ENCODE peak calls at places on chromosomes 11 and 22, in five cellular contexts. One of them, this sample, is unnamed.

GRCh38 chr11:71202966-71203365 is 49.4 kb downstream of the SHANK2 start:
- DNase-seq in endodermal cell: no peak
- DNase-seq in psoas muscle: no peak
- DNase-seq in left ventricle myocardium inferior: no peak
- DNase-seq in suprapubic skin: no peak
- DNase-seq in this sample: no peak

GRCh38 chr11:64864473-64865285 is 13.7 kb downstream of the EHD1 start:
- DNase-seq in left ventricle myocardium inferior: peak; percentile 75
- DNase-seq in suprapubic skin: no peak
- DNase-seq in psoas muscle: peak; percentile 80
- DNase-seq in endodermal cell: no peak
- DNase-seq in this sample: peak; percentile 61

GRCh38 chr11:133366088-133366487 is 166.2 kb downstream of the OPCML start:
- DNase-seq in left ventricle myocardium inferior: no peak
- DNase-seq in endodermal cell: no peak
- DNase-seq in suprapubic skin: no peak
- DNase-seq in psoas muscle: no peak
- DNase-seq in this sample: no peak

GRCh38 chr11:8086001-8086479 is 5.0 kb downstream of the TUB start:
- DNase-seq in suprapubic skin: no peak
- DNase-seq in psoas muscle: no peak
- DNase-seq in endodermal cell: no peak
- DNase-seq in left ventricle myocardium inferior: no peak
- DNase-seq in this sample: no peak

GRCh38 chr22:44988671-44989070 is 21.1 kb downstream of the PHF21B start:
- DNase-seq in endodermal cell: no peak
- DNase-seq in psoas muscle: no peak
- DNase-seq in suprapubic skin: no peak
- DNase-seq in left ventricle myocardium inferior: no peak
- DNase-seq in this sample: no peak

GRCh38 chr11:83467841-83468240 is 181.7 kb upstream of the CCDC90B start:
- DNase-seq in endodermal cell: no peak
- DNase-seq in left ventricle myocardium inferior: no peak
- DNase-seq in psoas muscle: no peak
- DNase-seq in suprapubic skin: no peak
- DNase-seq in this sample: no peak

GRCh38 chr11:66081505-66081904 is 11.4 kb downstream of the PACS1 start:
- DNase-seq in suprapubic skin: peak; percentile 75
- DNase-seq in psoas muscle: no peak
- DNase-seq in left ventricle myocardium inferior: peak; percentile 41
- DNase-seq in endodermal cell: no peak
- DNase-seq in this sample: peak; percentile 83

GRCh38 chr11:62930157-62930556 is 9.0 kb upstream of the CHRM1 start:
- DNase-seq in endodermal cell: peak; percentile 43
- DNase-seq in psoas muscle: no peak
- DNase-seq in left ventricle myocardium inferior: no peak
- DNase-seq in suprapubic skin: no peak
- DNase-seq in this sample: no peak

GRCh38 chr22:30614268-30614667 is 7.3 kb downstream of the TCN2 start:
- DNase-seq in suprapubic skin: no peak
- DNase-seq in endodermal cell: no peak
- DNase-seq in left ventricle myocardium inferior: no peak
- DNase-seq in psoas muscle: no peak
- DNase-seq in this sample: no peak

GRCh38 chr11:93519179-93519578 is 24.0 kb downstream of the SMCO4 start:
- DNase-seq in psoas muscle: no peak
- DNase-seq in endodermal cell: no peak
- DNase-seq in suprapubic skin: no peak
- DNase-seq in left ventricle myocardium inferior: no peak
- DNase-seq in this sample: no peak

GRCh38 chr11:60498399-60498798 is 5.8 kb downstream of the MS4A12 start:
- DNase-seq in endodermal cell: peak; percentile 55
- DNase-seq in suprapubic skin: no peak
- DNase-seq in left ventricle myocardium inferior: no peak
- DNase-seq in psoas muscle: no peak
- DNase-seq in this sample: no peak

GRCh38 chr11:60504219-60504618 is 11.0 kb upstream of the MS4A13 start:
- DNase-seq in left ventricle myocardium inferior: no peak
- DNase-seq in suprapubic skin: no peak
- DNase-seq in psoas muscle: no peak
- DNase-seq in endodermal cell: no peak
- DNase-seq in this sample: no peak

GRCh38 chr11:60500276-60500935 is 7.8 kb downstream of the MS4A12 start:
- DNase-seq in psoas muscle: no peak
- DNase-seq in left ventricle myocardium inferior: no peak
- DNase-seq in endodermal cell: no peak
- DNase-seq in suprapubic skin: no peak
- DNase-seq in this sample: no peak

GRCh38 chr11:60502221-60502775 is 9.7 kb downstream of the MS4A12 start:
- DNase-seq in psoas muscle: no peak
- DNase-seq in suprapubic skin: no peak
- DNase-seq in endodermal cell: no peak
- DNase-seq in left ventricle myocardium inferior: no peak
- DNase-seq in this sample: no peak

DNA sequence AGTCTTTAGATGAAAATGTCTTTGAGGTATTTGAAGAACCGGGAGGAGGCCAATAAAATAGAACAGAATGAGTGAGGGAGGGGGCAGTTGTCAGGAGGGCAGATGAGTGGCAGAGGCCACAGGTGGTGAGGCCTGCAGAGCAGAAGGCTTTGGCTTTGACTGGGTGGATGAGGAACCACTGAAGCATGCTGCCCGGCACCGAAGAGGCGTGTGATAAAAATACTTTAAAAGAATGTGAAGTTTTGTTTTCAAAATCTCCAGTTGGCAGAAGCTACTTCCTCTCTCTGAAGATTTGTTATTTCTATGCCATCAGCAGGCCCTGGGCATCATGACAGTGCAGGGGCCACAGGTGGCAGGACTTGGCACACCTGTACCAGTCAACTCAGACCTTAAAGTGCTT is 6.3 kb downstream of the MS4A12 start:
- DNase-seq in endodermal cell: no peak
- DNase-seq in suprapubic skin: no peak
- DNase-seq in left ventricle myocardium inferior: no peak
- DNase-seq in psoas muscle: no peak
- DNase-seq in this sample: no peak
- H3K27ac ChIP-seq in endodermal cell: no peak overlapping the region
- H3K27ac ChIP-seq in suprapubic skin: no peak overlapping the region
- H3K27ac ChIP-seq in left ventricle myocardium inferior: no peak overlapping the region
- H3K27ac ChIP-seq in psoas muscle: no peak overlapping the region
- H3K27ac ChIP-seq in this sample: no peak overlapping the region

GRCh38 chr11:78731008-78731407 is 156.3 kb upstream of the NARS2 start:
- DNase-seq in endodermal cell: no peak
- DNase-seq in psoas muscle: no peak
- DNase-seq in left ventricle myocardium inferior: no peak
- DNase-seq in suprapubic skin: no peak
- DNase-seq in this sample: no peak
- H3K27ac ChIP-seq in endodermal cell: no peak overlapping the region
- H3K27ac ChIP-seq in psoas muscle: no peak overlapping the region
- H3K27ac ChIP-seq in left ventricle myocardium inferior: no peak overlapping the region
- H3K27ac ChIP-seq in suprapubic skin: no peak overlapping the region
- H3K27ac ChIP-seq in this sample: no peak overlapping the region

GRCh38 chr11:112761911-112762685 is 199.1 kb upstream of the NCAM1 start:
- DNase-seq in suprapubic skin: no peak
- DNase-seq in left ventricle myocardium inferior: no peak
- DNase-seq in endodermal cell: no peak
- DNase-seq in psoas muscle: no peak
- DNase-seq in this sample: no peak
- H3K27ac ChIP-seq in suprapubic skin: no peak overlapping the region
- H3K27ac ChIP-seq in left ventricle myocardium inferior: peak overlapping the region; percentile 51
- H3K27ac ChIP-seq in endodermal cell: no peak overlapping the region
- H3K27ac ChIP-seq in psoas muscle: no peak overlapping the region
- H3K27ac ChIP-seq in this sample: no peak overlapping the region

GRCh38 chr22:42842658-42843370 is 14.3 kb downstream of the ARFGAP3 start:
- DNase-seq in suprapubic skin: no peak
- DNase-seq in endodermal cell: peak; percentile 26
- DNase-seq in left ventricle myocardium inferior: no peak
- DNase-seq in psoas muscle: no peak
- DNase-seq in this sample: no peak
- H3K27ac ChIP-seq in suprapubic skin: no peak overlapping the region
- H3K27ac ChIP-seq in endodermal cell: no peak overlapping the region
- H3K27ac ChIP-seq in left ventricle myocardium inferior: no peak overlapping the region
- H3K27ac ChIP-seq in psoas muscle: no peak overlapping the region
- H3K27ac ChIP-seq in this sample: no peak overlapping the region

GRCh38 chr22:22789233-22789921 is 98.2 kb upstream of the IGLL5 start:
- DNase-seq in psoas muscle: no peak
- DNase-seq in left ventricle myocardium inferior: no peak
- DNase-seq in endodermal cell: no peak
- DNase-seq in suprapubic skin: no peak
- DNase-seq in this sample: no peak
- H3K27ac ChIP-seq in psoas muscle: no peak overlapping the region
- H3K27ac ChIP-seq in left ventricle myocardium inferior: no peak overlapping the region
- H3K27ac ChIP-seq in endodermal cell: no peak overlapping the region
- H3K27ac ChIP-seq in suprapubic skin: no peak overlapping the region
- H3K27ac ChIP-seq in this sample: no peak overlapping the region

GRCh38 chr11:33290319-33290718 is 33.1 kb downstream of the HIPK3 start:
- DNase-seq in suprapubic skin: no peak
- DNase-seq in psoas muscle: no peak
- DNase-seq in endodermal cell: no peak
- DNase-seq in left ventricle myocardium inferior: no peak
- DNase-seq in this sample: no peak
- H3K27ac ChIP-seq in suprapubic skin: no peak overlapping the region
- H3K27ac ChIP-seq in psoas muscle: peak overlapping the region; percentile 82
- H3K27ac ChIP-seq in endodermal cell: no peak overlapping the region
- H3K27ac ChIP-seq in left ventricle myocardium inferior: peak overlapping the region; percentile 88
- H3K27ac ChIP-seq in this sample: no peak overlapping the region

DNA sequence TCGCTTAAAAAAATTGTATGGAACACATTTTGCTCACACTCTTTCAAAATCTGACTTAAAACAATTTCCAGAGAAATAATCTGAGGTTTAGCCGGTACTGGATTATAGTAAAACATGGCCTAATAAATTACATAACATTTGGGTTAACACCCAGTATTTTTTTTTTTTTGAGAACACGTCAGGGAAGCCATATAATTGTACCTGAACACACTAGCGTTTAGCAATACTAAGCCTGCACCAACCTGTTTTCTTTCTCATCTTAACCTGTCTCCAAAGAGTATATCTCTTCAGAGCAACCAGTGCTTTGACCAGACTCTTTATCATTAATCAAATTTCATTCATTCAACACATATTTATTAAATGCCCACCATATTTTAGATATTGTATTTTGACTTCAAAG is 2.0 kb upstream of the POGLUT3 start:
- DNase-seq in left ventricle myocardium inferior: no peak
- DNase-seq in psoas muscle: no peak
- DNase-seq in endodermal cell: no peak
- DNase-seq in suprapubic skin: no peak
- DNase-seq in this sample: no peak
- H3K27ac ChIP-seq in left ventricle myocardium inferior: no peak overlapping the region
- H3K27ac ChIP-seq in psoas muscle: no peak overlapping the region
- H3K27ac ChIP-seq in endodermal cell: no peak overlapping the region
- H3K27ac ChIP-seq in suprapubic skin: peak overlapping the region; percentile 53
- H3K27ac ChIP-seq in this sample: no peak overlapping the region

GRCh38 chr11:76834151-76834550 is 26.6 kb upstream of the ACER3 start:
- DNase-seq in left ventricle myocardium inferior: no peak
- DNase-seq in psoas muscle: no peak
- DNase-seq in endodermal cell: no peak
- DNase-seq in suprapubic skin: no peak
- DNase-seq in this sample: no peak

GRCh38 chr11:76837696-76838421 is 22.9 kb upstream of the ACER3 start:
- DNase-seq in left ventricle myocardium inferior: peak; percentile 15
- DNase-seq in endodermal cell: no peak
- DNase-seq in psoas muscle: no peak
- DNase-seq in suprapubic skin: no peak
- DNase-seq in this sample: no peak

GRCh38 chr11:76836613-76837291 is 24.0 kb upstream of the ACER3 start:
- DNase-seq in endodermal cell: no peak
- DNase-seq in psoas muscle: no peak
- DNase-seq in suprapubic skin: no peak
- DNase-seq in left ventricle myocardium inferior: no peak
- DNase-seq in this sample: no peak

GRCh38 chr11:76835030-76835429 is 25.7 kb upstream of the ACER3 start:
- DNase-seq in psoas muscle: no peak
- DNase-seq in left ventricle myocardium inferior: no peak
- DNase-seq in suprapubic skin: no peak
- DNase-seq in endodermal cell: no peak
- DNase-seq in this sample: no peak

GRCh38 chr11:76835928-76836612 is 24.6 kb upstream of the ACER3 start:
- DNase-seq in left ventricle myocardium inferior: peak; percentile 33
- DNase-seq in suprapubic skin: peak; percentile 88
- DNase-seq in endodermal cell: no peak
- DNase-seq in psoas muscle: peak; percentile 24
- DNase-seq in this sample: peak; percentile 63
- H3K27ac ChIP-seq in left ventricle myocardium inferior: peak overlapping the region; percentile 72
- H3K27ac ChIP-seq in suprapubic skin: peak overlapping the region; percentile 30
- H3K27ac ChIP-seq in endodermal cell: no peak overlapping the region
- H3K27ac ChIP-seq in psoas muscle: no peak overlapping the region
- H3K27ac ChIP-seq in this sample: peak overlapping the region; percentile 73

This sample was measured in lower lobe of right lung.